ENCODE peak calls at places on chromosomes 5 and 9, in eight cellular contexts. R is activated naive CD4-positive, alpha-beta T cell treated with Interleukin-2 at 50 U/mL for 16 hours; J is fibroblast of mammary gland; W is colonic mucosa; N is stimulated activated naive CD4-positive, alpha-beta T cell; D is BE2C; P is H7; H is iPS-NIHi11. I is an unnamed sample.

GRCh38 chr9:115002371-115003120 is 72.2 kb upstream of the TNFSF8 start:
- DNase-seq in R (no peak), J (peak), W (no peak), N (no peak), D (no peak), P (no peak), H (no peak), I (no peak)

GRCh38 chr9:103183569-103184191 is 188.5 kb downstream of the CYLC2 start:
- DNase-seq in R (no peak), J (peak), W (no peak), N (no peak), D (peak), P (no peak), H (no peak), I (no peak)

GRCh38 chr5:55063899-55064298 is 38.5 kb upstream of the GZMA start:
- DNase-seq in R (no peak), J (no peak), W (no peak), N (no peak), D (no peak), P (no peak), H (no peak), I (peak)

GRCh38 chr5:32233696-32234447 is 59.8 kb upstream of the GOLPH3 start:
- DNase-seq in R (no peak), J (peak), W (peak), N (no peak), D (no peak), P (no peak), H (no peak), I (peak)

GRCh38 chr9:107742531-107743309 is 253.2 kb upstream of the KLF4 start:
- DNase-seq in R (no peak), J (no peak), W (no peak), N (no peak), D (no peak), P (no peak), H (no peak), I (no peak)

GRCh38 chr5:389197-389821 is 53.7 kb upstream of the EXOC3 start:
- DNase-seq in R (no peak), J (no peak), W (peak), N (no peak), D (no peak), P (peak), H (no peak), I (no peak)

GRCh38 chr5:127029513-127030258 is 672 bp downstream of the MARCHF3 start:
- DNase-seq in R (peak), J (peak), W (peak), N (peak), D (peak), P (peak), H (peak), I (peak)

GRCh38 chr9:76023715-76024195 is 133.3 kb downstream of the PCSK5 start:
- DNase-seq in R (peak), J (peak), W (no peak), N (peak), D (no peak), P (no peak), H (no peak), I (no peak)

GRCh38 chr9:36214571-36214970 is 23.9 kb downstream of the CLTA start:
- DNase-seq in R (no peak), J (peak), W (no peak), N (no peak), D (no peak), P (no peak), H (no peak), I (peak)

GRCh38 chr9:15220658-15221310 is 86.2 kb downstream of the TTC39B start:
- DNase-seq in R (no peak), J (peak), W (no peak), N (no peak), D (no peak), P (no peak), H (no peak), I (peak)

GRCh38 chr5:137333461-137333860 is 165.7 kb downstream of the SPOCK1 start:
- DNase-seq in R (no peak), J (no peak), W (no peak), N (no peak), D (no peak), P (no peak), H (no peak), I (no peak)

GRCh38 chr5:135186662-135187522 is 152.9 kb upstream of the PITX1 start:
- DNase-seq in R (no peak), J (no peak), W (no peak), N (no peak), D (no peak), P (no peak), H (no peak), I (no peak)

GRCh38 chr5:95984287-95984938 is 22.8 kb upstream of the ELL2 start:
- DNase-seq in R (no peak), J (peak), W (no peak), N (no peak), D (no peak), P (no peak), H (no peak), I (peak)

GRCh38 chr5:10018211-10018610 is 231.5 kb downstream of the ATPSCKMT start:
- DNase-seq in R (no peak), J (no peak), W (no peak), N (no peak), D (no peak), P (no peak), H (no peak), I (peak)